ENCODE peak calls at places on chromosomes 12 and 14, in six cellular contexts. One of them, this sample, is unnamed.

GRCh38 chr14:77281852-77282251 is 10.8 kb upstream of the NGB start:
- DNase-seq in cardiac muscle cell: no peak
- DNase-seq in HepG2: no peak
- DNase-seq in HFF-Myc: no peak
- DNase-seq in left ventricle myocardium inferior: no peak
- DNase-seq in AG04449: no peak
- DNase-seq in this sample: no peak

GRCh38 chr12:67698711-67699603 is 50.4 kb downstream of the DYRK2 start:
- DNase-seq in cardiac muscle cell: peak; percentile 30
- DNase-seq in HepG2: no peak
- DNase-seq in HFF-Myc: no peak
- DNase-seq in left ventricle myocardium inferior: no peak
- DNase-seq in AG04449: no peak
- DNase-seq in this sample: no peak

GRCh38 chr12:50536831-50537537 is 32.2 kb downstream of the DIP2B start:
- DNase-seq in cardiac muscle cell: no peak
- DNase-seq in HepG2: no peak
- DNase-seq in HFF-Myc: no peak
- DNase-seq in left ventricle myocardium inferior: no peak
- DNase-seq in AG04449: no peak
- DNase-seq in this sample: no peak

GRCh38 chr12:64400041-64400440 is 4.2 kb upstream of the XPOT start:
- DNase-seq in cardiac muscle cell: peak; percentile 59
- DNase-seq in HepG2: no peak
- DNase-seq in HFF-Myc: no peak
- DNase-seq in left ventricle myocardium inferior: no peak
- DNase-seq in AG04449: no peak
- DNase-seq in this sample: no peak

GRCh38 chr12:25295361-25295760 is 44.6 kb upstream of the KRAS start:
- DNase-seq in cardiac muscle cell: no peak
- DNase-seq in HepG2: no peak
- DNase-seq in HFF-Myc: no peak
- DNase-seq in left ventricle myocardium inferior: no peak
- DNase-seq in AG04449: no peak
- DNase-seq in this sample: no peak

GRCh38 chr14:92582706-92583452 is 69.3 kb downstream of the RIN3 start:
- DNase-seq in cardiac muscle cell: no peak
- DNase-seq in HepG2: no peak
- DNase-seq in HFF-Myc: no peak
- DNase-seq in left ventricle myocardium inferior: no peak
- DNase-seq in AG04449: no peak
- DNase-seq in this sample: no peak

GRCh38 chr12:49893753-49894752 is 9.6 kb downstream of the FAIM2 start:
- DNase-seq in cardiac muscle cell: peak; percentile 45
- DNase-seq in HepG2: no peak
- DNase-seq in HFF-Myc: no peak
- DNase-seq in left ventricle myocardium inferior: no peak
- DNase-seq in AG04449: no peak
- DNase-seq in this sample: no peak

GRCh38 chr14:61218765-61219164 is 62.4 kb downstream of the TMEM30B start:
- DNase-seq in cardiac muscle cell: no peak
- DNase-seq in HepG2: no peak
- DNase-seq in HFF-Myc: peak; percentile 54
- DNase-seq in left ventricle myocardium inferior: peak; percentile 48
- DNase-seq in AG04449: no peak
- DNase-seq in this sample: no peak

GRCh38 chr12:126570571-126570970 is 1505.3 kb downstream of the AACS start:
- DNase-seq in cardiac muscle cell: no peak
- DNase-seq in HepG2: no peak
- DNase-seq in HFF-Myc: no peak
- DNase-seq in left ventricle myocardium inferior: no peak
- DNase-seq in AG04449: no peak
- DNase-seq in this sample: no peak

GRCh38 chr14:94469261-94469660 is 6.7 kb downstream of the SERPINA9 start:
- DNase-seq in cardiac muscle cell: no peak
- DNase-seq in HepG2: no peak
- DNase-seq in HFF-Myc: no peak
- DNase-seq in left ventricle myocardium inferior: no peak
- DNase-seq in AG04449: no peak
- DNase-seq in this sample: no peak

GRCh38 chr12:123890536-123890902 is 82.1 kb downstream of the CCDC92 start:
- DNase-seq in cardiac muscle cell: no peak
- DNase-seq in HepG2: no peak
- DNase-seq in HFF-Myc: no peak
- DNase-seq in left ventricle myocardium inferior: no peak
- DNase-seq in AG04449: no peak
- DNase-seq in this sample: no peak

GRCh38 chr12:53755451-53756290 is 3.9 kb upstream of the CISTR start:
- DNase-seq in cardiac muscle cell: no peak
- DNase-seq in HepG2: no peak
- DNase-seq in HFF-Myc: no peak
- DNase-seq in left ventricle myocardium inferior: no peak
- DNase-seq in AG04449: no peak
- DNase-seq in this sample: no peak
- TF ChIP-seq CTCF in cardiac muscle cell: no peak
- TF ChIP-seq CTCF in HepG2: peak; percentile 27
- TF ChIP-seq CTCF in HFF-Myc: no peak
- TF ChIP-seq CTCF in left ventricle myocardium inferior: no peak
- TF ChIP-seq CTCF in AG04449: no peak
- TF ChIP-seq CTCF in this sample: no peak

GRCh38 chr14:60188115-60188514 is 22.9 kb upstream of the DHRS7 start:
- DNase-seq in cardiac muscle cell: peak; percentile 15
- DNase-seq in HepG2: no peak
- DNase-seq in HFF-Myc: no peak
- DNase-seq in left ventricle myocardium inferior: no peak
- DNase-seq in AG04449: no peak
- DNase-seq in this sample: no peak
- TF ChIP-seq CTCF in cardiac muscle cell: peak; percentile 9
- TF ChIP-seq CTCF in HepG2: no peak
- TF ChIP-seq CTCF in HFF-Myc: no peak
- TF ChIP-seq CTCF in left ventricle myocardium inferior: peak; percentile 34
- TF ChIP-seq CTCF in AG04449: peak; percentile 3
- TF ChIP-seq CTCF in this sample: peak; percentile 21

GRCh38 chr14:68141531-68142088 is 322.0 kb downstream of the RAD51B start:
- DNase-seq in cardiac muscle cell: peak; percentile 53
- DNase-seq in HepG2: no peak
- DNase-seq in HFF-Myc: no peak
- DNase-seq in left ventricle myocardium inferior: no peak
- DNase-seq in AG04449: no peak
- DNase-seq in this sample: no peak

GRCh38 chr14:68145036-68145435 is 325.5 kb downstream of the RAD51B start:
- DNase-seq in cardiac muscle cell: no peak
- DNase-seq in HepG2: no peak
- DNase-seq in HFF-Myc: peak; percentile 92
- DNase-seq in left ventricle myocardium inferior: no peak
- DNase-seq in AG04449: no peak
- DNase-seq in this sample: no peak

GRCh38 chr14:68143341-68143807 is 323.8 kb downstream of the RAD51B start:
- DNase-seq in cardiac muscle cell: peak; percentile 96
- DNase-seq in HepG2: no peak
- DNase-seq in HFF-Myc: no peak
- DNase-seq in left ventricle myocardium inferior: peak; percentile 80
- DNase-seq in AG04449: no peak
- DNase-seq in this sample: peak; percentile 90

GRCh38 chr14:68145539-68145938 is 326.0 kb downstream of the RAD51B start:
- DNase-seq in cardiac muscle cell: no peak
- DNase-seq in HepG2: no peak
- DNase-seq in HFF-Myc: no peak
- DNase-seq in left ventricle myocardium inferior: no peak
- DNase-seq in AG04449: no peak
- DNase-seq in this sample: no peak

DNA sequence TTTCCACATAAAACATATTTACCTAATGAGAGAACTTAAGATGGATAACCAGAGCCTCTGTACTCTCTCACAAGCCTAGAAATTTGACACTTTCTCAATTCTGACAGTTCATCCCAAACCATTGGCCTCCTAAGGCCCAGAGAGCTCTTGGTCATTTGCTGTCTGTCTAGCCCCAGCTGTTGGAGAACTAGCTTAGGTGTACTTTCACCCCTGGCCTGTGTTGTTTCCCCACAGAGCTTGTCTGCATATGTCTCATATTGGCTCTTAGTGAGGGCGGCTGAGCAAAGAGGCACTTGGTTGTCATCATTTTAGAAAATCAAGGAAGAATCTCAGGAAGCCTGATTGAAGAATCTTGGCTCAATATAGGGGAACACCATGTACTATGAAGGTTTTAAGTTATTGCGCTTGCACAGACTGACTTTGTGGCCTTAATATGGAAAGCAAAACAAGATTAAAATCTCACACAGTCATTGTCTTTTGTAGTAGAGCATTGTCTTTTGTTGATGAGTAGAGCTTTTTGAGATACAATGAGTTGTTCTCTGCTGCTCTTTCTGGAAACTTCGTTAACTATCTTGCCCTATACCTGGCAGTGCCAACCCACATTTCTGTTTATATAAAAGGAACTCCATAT is 324.6 kb downstream of the RAD51B start:
- DNase-seq in cardiac muscle cell: peak; percentile 81
- DNase-seq in HepG2: peak; percentile 44
- DNase-seq in HFF-Myc: no peak
- DNase-seq in left ventricle myocardium inferior: no peak
- DNase-seq in AG04449: no peak
- DNase-seq in this sample: no peak
- TF ChIP-seq CTCF in cardiac muscle cell: no peak
- TF ChIP-seq CTCF in HepG2: no peak
- TF ChIP-seq CTCF in HFF-Myc: no peak
- TF ChIP-seq CTCF in left ventricle myocardium inferior: peak; percentile 8
- TF ChIP-seq CTCF in AG04449: no peak
- TF ChIP-seq CTCF in this sample: no peak

GRCh38 chr14:29536886-29537511 is 390.6 kb downstream of the PRKD1 start:
- DNase-seq in cardiac muscle cell: peak; percentile 59
- DNase-seq in HepG2: peak; percentile 25
- DNase-seq in HFF-Myc: no peak
- DNase-seq in left ventricle myocardium inferior: no peak
- DNase-seq in AG04449: no peak
- DNase-seq in this sample: peak; percentile 24
- TF ChIP-seq CTCF in cardiac muscle cell: peak; percentile 50
- TF ChIP-seq CTCF in HepG2: peak; percentile 31
- TF ChIP-seq CTCF in HFF-Myc: no peak
- TF ChIP-seq CTCF in left ventricle myocardium inferior: peak; percentile 32
- TF ChIP-seq CTCF in AG04449: no peak
- TF ChIP-seq CTCF in this sample: peak; percentile 36

GRCh38 chr12:2803635-2804380 is 8.7 kb upstream of the ITFG2 start:
- DNase-seq in cardiac muscle cell: no peak
- DNase-seq in HepG2: no peak
- DNase-seq in HFF-Myc: no peak
- DNase-seq in left ventricle myocardium inferior: no peak
- DNase-seq in AG04449: no peak
- DNase-seq in this sample: no peak
- TF ChIP-seq CTCF in cardiac muscle cell: no peak
- TF ChIP-seq CTCF in HepG2: no peak
- TF ChIP-seq CTCF in HFF-Myc: no peak
- TF ChIP-seq CTCF in left ventricle myocardium inferior: no peak
- TF ChIP-seq CTCF in AG04449: no peak
- TF ChIP-seq CTCF in this sample: no peak